ENCODE peak calls at places on chromosome 5, in seven cellular contexts. L is HCT116, M is HepG2, W is SK-N-SH, N is GM12878, K is K562, Z is H1. A is an unnamed sample.

GRCh38 chr5:172715931-172716682 is 54.9 kb downstream of the DUSP1 start:
- DNase-seq in W (no peak), M (peak; percentile 43), L (no peak), Z (no peak), N (no peak), K (peak; percentile 42), A (no peak)

GRCh38 chr5:170486366-170486765 is 17.5 kb upstream of the KCNIP1 start:
- DNase-seq in W (no peak), M (no peak), K (no peak), L (no peak), Z (no peak), N (no peak), A (no peak)

GRCh38 chr5:36552626-36553393 is 53.6 kb upstream of the SLC1A3 start:
- DNase-seq in K (no peak), L (no peak), M (no peak), Z (no peak), N (no peak), W (no peak), A (peak; percentile 31)

GRCh38 chr5:147642666-147643065 is 132.8 kb upstream of the DPYSL3 start:
- DNase-seq in K (no peak), M (no peak), N (no peak), W (no peak), Z (no peak), L (no peak), A (no peak)

GRCh38 chr5:1544294-1545010 is 20.7 kb upstream of the LPCAT1 start:
- DNase-seq in L (no peak), M (no peak), K (no peak), N (no peak), Z (peak; percentile 38), W (no peak), A (no peak)

GRCh38 chr5:56466136-56466816 is 233.1 kb upstream of the ANKRD55 start:
- DNase-seq in W (no peak), K (no peak), N (no peak), M (no peak), L (no peak), Z (no peak), A (no peak)

GRCh38 chr5:160792281-160792680 is 59.7 kb downstream of the ATP10B start:
- DNase-seq in W (no peak), L (no peak), Z (no peak), K (no peak), M (no peak), N (no peak), A (no peak)

GRCh38 chr5:145680169-145680568 is 155.0 kb downstream of the PRELID2 start:
- DNase-seq in L (no peak), N (no peak), K (peak; percentile 20), W (no peak), Z (peak; percentile 51), M (no peak), A (peak; percentile 55)

DNA sequence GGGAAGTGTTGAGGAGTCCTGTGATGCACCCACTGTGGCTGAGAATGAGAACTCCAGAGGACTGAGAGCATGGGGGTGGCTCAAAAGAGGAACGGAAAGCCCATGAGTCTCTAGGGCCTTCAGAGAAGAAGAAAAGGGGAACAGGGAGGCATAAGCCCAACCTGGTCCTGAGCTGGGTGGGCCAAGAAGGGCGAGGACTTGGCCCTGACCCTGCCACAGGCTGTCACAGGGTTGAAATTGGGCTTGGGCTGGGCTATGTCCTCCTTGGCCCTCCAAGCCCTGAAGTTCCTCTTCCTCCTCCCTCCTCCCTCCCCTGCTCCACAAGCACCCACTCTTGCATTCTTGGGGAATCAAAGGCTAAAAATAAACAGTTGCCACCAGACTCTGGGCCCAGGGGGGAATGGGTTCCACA is 49.3 kb upstream of the PPARGC1B start:
- DNase-seq in M (no peak), W (no peak), L (no peak), Z (no peak), K (no peak), N (peak; percentile 84), A (no peak)
- TF ChIP-seq JUND in M (no peak), W (no peak), L (no peak), Z (no peak), K (no peak), N (no peak), A (no peak)

DNA sequence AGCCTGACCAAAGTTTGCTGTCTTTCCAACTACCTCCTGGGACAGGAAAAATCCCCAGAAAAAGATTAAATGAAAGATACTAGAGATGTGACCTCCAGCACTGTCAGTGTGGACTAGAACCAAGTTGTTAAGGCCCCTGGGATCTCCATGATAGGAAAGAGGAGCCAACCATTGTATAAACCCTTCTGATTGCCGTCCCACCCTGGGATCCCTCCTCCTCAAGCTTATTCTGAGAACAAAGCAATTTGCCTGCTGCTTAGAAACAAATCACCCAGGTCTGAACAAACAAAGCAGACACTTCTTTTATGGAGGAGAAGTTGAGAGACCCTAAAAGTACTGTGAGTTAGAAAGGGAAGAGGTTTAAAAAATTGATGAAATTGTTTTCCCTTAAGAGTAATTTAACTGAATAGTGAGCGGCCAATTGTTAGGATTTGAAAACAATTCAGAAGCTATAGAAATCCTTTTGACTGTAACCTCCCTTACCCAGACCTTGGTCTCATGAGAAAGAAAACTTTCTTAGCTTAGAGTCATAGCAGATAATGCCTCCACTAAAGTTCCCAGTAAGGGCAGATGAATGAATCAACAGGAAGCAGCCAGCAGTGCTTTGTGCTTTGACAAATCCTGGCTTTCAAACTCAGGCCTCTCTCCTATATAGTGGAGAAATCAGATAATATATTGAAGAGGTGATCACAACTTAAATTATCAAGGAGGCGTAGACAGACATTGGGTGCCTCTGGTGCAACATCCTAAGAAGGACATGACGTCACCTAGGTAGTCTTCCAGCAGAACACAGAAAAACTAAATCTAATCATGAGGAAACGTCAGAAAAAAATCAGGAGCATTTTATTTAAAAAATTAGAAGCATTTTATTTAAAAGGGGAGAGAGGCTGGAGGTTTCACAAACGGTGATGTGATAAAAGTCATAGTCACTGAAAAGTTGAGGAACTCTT is 254.9 kb downstream of the TMEM167A start:
- DNase-seq in Z (no peak), W (no peak), M (no peak), K (no peak), N (no peak), L (no peak), A (no peak)
- TF ChIP-seq JUND in Z (no peak), W (no peak), M (no peak), K (no peak), N (no peak), L (no peak), A (no peak)

GRCh38 chr5:58786035-58786434 is 203.2 kb downstream of the RAB3C start:
- DNase-seq in L (no peak), N (no peak), M (no peak), W (no peak), Z (no peak), K (no peak), A (no peak)

GRCh38 chr5:58793888-58794287 is 211.0 kb downstream of the RAB3C start:
- DNase-seq in W (no peak), M (no peak), Z (no peak), N (no peak), L (no peak), K (no peak), A (no peak)

GRCh38 chr5:58786904-58787303 is 204.0 kb downstream of the RAB3C start:
- DNase-seq in N (no peak), L (no peak), Z (no peak), M (no peak), K (no peak), W (no peak), A (no peak)

DNA sequence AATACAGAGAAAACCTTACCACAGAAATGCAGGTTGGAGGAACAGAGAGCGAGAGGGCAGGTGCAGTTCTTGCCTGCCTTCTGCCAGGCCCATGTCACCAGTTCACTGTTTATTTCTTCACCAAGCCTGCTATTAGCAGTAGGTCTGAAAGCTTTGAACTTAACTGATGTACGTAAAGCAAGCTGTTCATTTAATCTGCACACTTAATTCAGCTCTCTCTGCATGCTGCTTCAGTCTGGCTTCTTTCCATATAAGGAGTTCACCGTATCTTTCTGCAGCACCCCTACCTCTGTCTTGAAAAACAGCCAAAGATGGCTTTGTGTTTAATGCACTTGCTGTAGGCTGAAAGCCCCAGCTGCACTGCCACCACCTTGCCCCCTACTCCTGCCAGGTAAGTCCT is 205.1 kb downstream of the RAB3C start:
- DNase-seq in L (no peak), N (no peak), W (peak; percentile 27), K (no peak), Z (no peak), M (no peak), A (no peak)
- TF ChIP-seq JUND in L (no peak), N (no peak), W (no peak), K (no peak), Z (no peak), M (no peak), A (no peak)

DNA sequence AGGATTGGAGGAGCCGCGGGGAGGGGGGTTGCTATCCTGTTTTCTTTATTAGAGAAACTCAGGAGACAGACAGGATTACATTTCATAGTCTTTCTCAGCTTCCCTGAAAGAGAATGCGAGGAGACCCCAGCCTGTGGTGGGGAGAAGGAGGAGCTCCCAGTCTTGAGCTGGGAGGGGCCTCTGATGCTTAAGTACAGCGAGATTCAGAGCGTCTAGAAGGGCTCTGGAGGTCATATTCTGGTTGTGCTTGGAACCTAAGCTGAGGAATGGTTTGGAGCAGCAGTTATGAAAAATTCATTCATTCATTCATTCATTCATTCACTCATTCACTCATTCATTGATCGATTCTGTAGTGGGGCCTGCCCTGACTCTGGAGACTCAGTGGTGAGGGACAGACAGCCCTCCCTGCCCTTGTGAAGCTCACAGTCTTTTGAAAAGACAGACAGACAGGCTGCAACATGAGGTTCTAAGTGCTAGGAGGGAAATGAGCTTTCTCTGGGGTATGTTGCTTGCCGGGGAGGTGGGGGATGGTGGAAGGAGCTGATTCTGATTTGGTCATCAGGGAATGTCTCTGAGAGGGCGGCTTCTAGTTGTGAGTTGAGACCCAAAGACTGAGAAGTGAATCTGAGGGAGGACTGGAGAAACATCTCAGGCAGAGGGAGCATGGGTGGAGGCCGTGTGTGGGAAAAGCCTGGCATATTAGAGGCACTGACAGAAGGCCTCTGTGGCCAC is 2.5 kb upstream of the SPRY4 start:
- DNase-seq in Z (no peak), K (no peak), L (no peak), N (no peak), M (no peak), W (no peak), A (no peak)
- TF ChIP-seq JUND in Z (no peak), K (no peak), L (no peak), N (no peak), M (no peak), W (no peak), A (no peak)

GRCh38 chr5:143267186-143267585 is 136.3 kb downstream of the NR3C1 start:
- DNase-seq in L (no peak), N (no peak), Z (no peak), W (no peak), K (no peak), M (no peak), A (no peak)
- TF ChIP-seq JUND in L (no peak), N (no peak), Z (no peak), W (no peak), K (no peak), M (no peak), A (no peak)

DNA sequence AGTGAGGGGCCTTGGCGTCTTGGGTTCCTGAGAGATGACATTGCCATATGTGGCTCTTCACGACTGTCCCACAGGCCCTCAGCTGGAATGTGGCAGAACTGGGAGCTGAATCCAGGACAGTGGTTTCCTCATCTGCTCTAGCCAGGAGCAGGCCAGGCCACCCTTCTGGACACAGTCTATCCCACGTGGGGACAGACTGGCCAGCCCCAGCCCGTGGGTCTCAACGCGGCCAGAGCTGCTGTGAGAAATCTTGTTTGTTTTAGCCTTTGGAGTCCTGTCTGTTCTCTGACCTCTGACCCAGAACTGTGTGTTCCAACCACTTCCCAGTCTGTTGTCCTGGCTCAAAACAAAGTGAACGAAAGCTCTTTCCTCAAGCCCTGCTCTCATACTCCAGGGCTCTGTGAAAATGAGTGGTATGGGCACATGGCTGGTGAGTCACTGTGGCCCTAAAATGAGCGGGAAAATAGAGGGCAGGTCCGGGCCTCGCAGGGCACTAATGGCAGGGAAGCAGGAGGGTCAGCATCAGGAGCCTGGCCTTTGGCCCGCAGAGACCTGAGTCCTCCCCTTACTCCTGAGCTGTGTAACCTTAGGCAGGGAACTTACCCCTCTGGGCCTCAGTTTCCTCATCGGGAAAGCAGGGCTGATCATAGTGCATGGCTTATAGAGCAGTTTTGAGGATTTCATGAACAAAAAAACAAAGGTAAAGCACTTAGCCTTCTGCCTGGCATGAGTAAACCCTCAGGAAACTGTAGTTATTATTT is 34.8 kb upstream of the GLRX start:
- DNase-seq in M (peak; percentile 93), N (no peak), K (peak; percentile 57), W (no peak), Z (no peak), L (no peak), A (no peak)
- TF ChIP-seq JUND in M (peak; percentile 95), N (no peak), K (no peak), W (no peak), Z (no peak), L (no peak), A (no peak)